ENCODE peak calls at places on chromosomes 16 and 17, in eight cellular contexts. D, R, O, S, Y, T, F and J are unnamed samples.

GRCh38 chr17:39943702-39944392 is 16.3 kb downstream of the LRRC3C start:
- DNase-seq in R (no peak), S (no peak), O (no peak), D (peak; percentile 37), F (no peak), Y (no peak), T (no peak), J (no peak)

GRCh38 chr17:68775338-68775737 is 174.2 kb upstream of the FAM20A start:
- DNase-seq in F (no peak), S (peak; percentile 39), T (no peak), Y (peak; percentile 71), R (no peak), O (no peak), D (peak; percentile 49), J (no peak)

GRCh38 chr17:42706732-42707131 is 24.4 kb downstream of the CNTNAP1 start:
- DNase-seq in D (no peak), R (no peak), F (no peak), O (no peak), S (no peak), Y (no peak), T (peak; percentile 79), J (no peak)

GRCh38 chr16:13959626-13960025 is 39.7 kb downstream of the ERCC4 start:
- DNase-seq in T (no peak), O (no peak), S (no peak), R (no peak), D (no peak), Y (no peak), F (no peak), J (no peak)

GRCh38 chr16:54165912-54166265 is 120.7 kb downstream of the IRX3 start:
- DNase-seq in T (no peak), S (no peak), Y (no peak), F (no peak), R (no peak), O (no peak), D (no peak), J (no peak)

GRCh38 chr17:77449908-77450741 is 309.4 kb downstream of the SEC14L1 start:
- DNase-seq in F (peak; percentile 97), R (peak; percentile 65), Y (peak; percentile 89), S (peak; percentile 78), T (peak; percentile 87), O (no peak), D (peak; percentile 70), J (no peak)

GRCh38 chr16:85324506-85324905 is 212.2 kb upstream of the CIBAR2 start:
- DNase-seq in S (no peak), T (no peak), F (no peak), D (no peak), Y (no peak), R (no peak), O (no peak), J (no peak)

GRCh38 chr17:15918661-15919259 is 26.2 kb upstream of the ADORA2B start:
- DNase-seq in T (no peak), D (no peak), R (no peak), S (peak; percentile 9), O (no peak), Y (peak; percentile 47), F (no peak), J (no peak)

GRCh38 chr16:1088295-1089170 is 7.5 kb downstream of the C1QTNF8 start:
- DNase-seq in D (no peak), Y (no peak), S (no peak), O (no peak), F (no peak), R (no peak), T (no peak), J (no peak)

GRCh38 chr16:70523621-70524405 is at the start of gene SF3B3:
- DNase-seq in T (peak; percentile 77), O (peak; percentile 36), D (peak; percentile 81), Y (peak; percentile 48), S (peak; percentile 77), F (peak; percentile 81), R (peak; percentile 74), J (peak; percentile 51)

GRCh38 chr16:11356573-11357331 is 11.5 kb downstream of the RMI2 start:
- DNase-seq in F (peak; percentile 75), R (peak; percentile 69), S (peak; percentile 77), Y (peak; percentile 77), T (peak; percentile 82), D (peak; percentile 71), O (peak; percentile 35), J (peak; percentile 7)

GRCh38 chr16:79169239-79169638 is 431.3 kb downstream of the MAF start:
- DNase-seq in F (no peak), Y (no peak), S (no peak), O (no peak), T (no peak), D (no peak), R (no peak), J (no peak)

GRCh38 chr17:10042589-10043244 is 137.6 kb upstream of the RCVRN start:
- DNase-seq in S (no peak), T (no peak), R (no peak), F (peak; percentile 89), O (no peak), D (no peak), Y (no peak), J (no peak)

GRCh38 chr17:57902800-57903759 is 52.1 kb downstream of the CUEDC1 start:
- DNase-seq in T (no peak), F (peak; percentile 33), O (no peak), D (peak; percentile 90), S (peak; percentile 93), R (peak; percentile 86), Y (peak; percentile 72), J (peak; percentile 93)

GRCh38 chr17:41061969-41062368 is 2.1 kb upstream of the KRTAP2-3 start:
- DNase-seq in D (peak; percentile 88), O (no peak), F (no peak), Y (peak; percentile 78), S (peak; percentile 87), T (no peak), R (no peak), J (no peak)

GRCh38 chr17:82684207-82684903 is 14.1 kb downstream of the RAB40B start:
- DNase-seq in Y (no peak), D (no peak), F (no peak), R (peak; percentile 48), O (no peak), T (no peak), S (peak; percentile 12), J (no peak)

GRCh38 chr16:84598391-84598750 is 19.5 kb downstream of the COTL1 start:
- DNase-seq in F (no peak), Y (peak; percentile 31), D (no peak), S (no peak), R (no peak), T (no peak), O (no peak), J (no peak)

GRCh38 chr16:79874391-79874790 is 273.9 kb upstream of the MAF start:
- DNase-seq in O (no peak), D (no peak), S (no peak), F (no peak), R (no peak), Y (no peak), T (no peak), J (no peak)

GRCh38 chr17:10748475-10749110 is 18.8 kb upstream of the TMEM220 start:
- DNase-seq in R (no peak), D (no peak), O (no peak), T (no peak), Y (no peak), F (no peak), S (no peak), J (no peak)

GRCh38 chr17:78375401-78376079 is 2.9 kb upstream of the PGS1 start:
- DNase-seq in T (no peak), O (no peak), F (no peak), S (peak; percentile 96), Y (peak; percentile 97), D (peak; percentile 97), R (no peak), J (no peak)

GRCh38 chr16:20884240-20884556 is 16.0 kb downstream of the DCUN1D3 start:
- DNase-seq in F (no peak), Y (peak; percentile 98), S (peak; percentile 65), T (peak; percentile 55), R (no peak), O (no peak), D (peak; percentile 77), J (no peak)

GRCh38 chr17:61448042-61448441 is 4.2 kb upstream of the TBX4 start:
- DNase-seq in R (no peak), O (no peak), S (no peak), F (no peak), D (no peak), T (no peak), Y (no peak), J (no peak)

GRCh38 chr17:35345926-35346771 is 27.3 kb downstream of the SLFN11 start:
- DNase-seq in T (peak; percentile 48), O (no peak), Y (peak; percentile 46), D (peak; percentile 59), F (peak; percentile 30), S (peak; percentile 71), R (peak; percentile 17), J (no peak)

GRCh38 chr16:57115504-57116182 is 23.3 kb downstream of the CPNE2 start:
- DNase-seq in T (no peak), D (peak; percentile 46), S (no peak), Y (peak; percentile 57), F (peak; percentile 81), R (no peak), O (no peak), J (no peak)

GRCh38 chr17:39239640-39240314 is 14.0 kb upstream of the STAC2 start:
- DNase-seq in S (no peak), F (peak; percentile 58), Y (no peak), O (peak; percentile 63), D (no peak), R (peak; percentile 78), T (peak; percentile 83), J (peak; percentile 88)

GRCh38 chr16:77833906-77834599 is 45.7 kb downstream of the VAT1L start:
- DNase-seq in T (no peak), Y (peak; percentile 74), S (peak; percentile 82), O (no peak), R (no peak), D (peak; percentile 86), F (no peak), J (no peak)

GRCh38 chr17:72089453-72089987 is 31.3 kb upstream of the SOX9 start:
- DNase-seq in D (no peak), Y (no peak), O (no peak), F (no peak), T (no peak), R (no peak), S (no peak), J (no peak)

GRCh38 chr17:31320791-31321190 is 631 bp downstream of the EVI2A start:
- DNase-seq in D (peak; percentile 40), F (no peak), R (no peak), S (peak; percentile 10), T (no peak), O (no peak), Y (peak; percentile 74), J (no peak)

GRCh38 chr17:6671431-6671830 is 19.9 kb downstream of the C17orf100 start:
- DNase-seq in T (no peak), F (no peak), S (no peak), O (no peak), R (no peak), D (no peak), Y (no peak), J (no peak)

GRCh38 chr17:40312131-40312731 is 3.3 kb downstream of the RARA start:
- DNase-seq in D (no peak), O (no peak), F (no peak), R (no peak), S (no peak), Y (no peak), T (no peak), J (no peak)

GRCh38 chr16:8623634-8624033 is 2.1 kb downstream of the METTL22 start:
- DNase-seq in S (peak; percentile 69), F (no peak), Y (peak; percentile 5), D (peak; percentile 46), R (no peak), T (no peak), O (no peak), J (no peak)

GRCh38 chr16:86775401-86775985 is 197.1 kb downstream of the FOXL1 start:
- DNase-seq in F (no peak), O (no peak), T (no peak), Y (no peak), D (no peak), S (peak; percentile 26), R (no peak), J (no peak)

GRCh38 chr17:66460558-66460957 is 158.1 kb downstream of the PRKCA start:
- DNase-seq in R (no peak), F (no peak), T (no peak), O (no peak), Y (no peak), S (no peak), D (no peak), J (no peak)

GRCh38 chr17:32275060-32276042 is 9.7 kb downstream of the RHBDL3 start:
- DNase-seq in S (peak; percentile 98), F (no peak), R (no peak), O (no peak), D (peak; percentile 92), T (peak; percentile 36), Y (peak; percentile 71), J (no peak)